ENCODE peak calls at places on chromosomes 2 and 18, in four cellular contexts. One of them, this sample, is unnamed.

GRCh38 chr18:79394438-79395307 is 1.1 kb upstream of the NFATC1 start:
- DNase-seq in LoVo: peak
- DNase-seq in skeletal muscle cell: no peak
- DNase-seq in NCI-H1436 treated with DMSO at 0.1 percent for 48 hours: no peak
- DNase-seq in this sample: no peak

GRCh38 chr2:5145801-5146200 is 546.4 kb upstream of the SOX11 start:
- DNase-seq in skeletal muscle cell: no peak
- DNase-seq in NCI-H1436 treated with DMSO at 0.1 percent for 48 hours: no peak
- DNase-seq in LoVo: no peak
- DNase-seq in this sample: no peak

GRCh38 chr2:42834161-42834560 is 41.8 kb upstream of the HAAO start:
- DNase-seq in NCI-H1436 treated with DMSO at 0.1 percent for 48 hours: no peak
- DNase-seq in LoVo: no peak
- DNase-seq in skeletal muscle cell: no peak
- DNase-seq in this sample: no peak

GRCh38 chr2:45930396-45930792 is 278.9 kb downstream of the PRKCE start:
- DNase-seq in LoVo: no peak
- DNase-seq in NCI-H1436 treated with DMSO at 0.1 percent for 48 hours: no peak
- DNase-seq in skeletal muscle cell: peak
- DNase-seq in this sample: no peak

GRCh38 chr2:207341816-207342215 is 176.1 kb upstream of the KLF7 start:
- DNase-seq in skeletal muscle cell: no peak
- DNase-seq in LoVo: no peak
- DNase-seq in NCI-H1436 treated with DMSO at 0.1 percent for 48 hours: no peak
- DNase-seq in this sample: no peak

GRCh38 chr2:216911008-216911407 is 51.1 kb upstream of the TNP1 start:
- DNase-seq in skeletal muscle cell: no peak
- DNase-seq in NCI-H1436 treated with DMSO at 0.1 percent for 48 hours: no peak
- DNase-seq in LoVo: no peak
- DNase-seq in this sample: no peak

GRCh38 chr2:5758346-5758745 is 66.2 kb downstream of the SOX11 start:
- DNase-seq in NCI-H1436 treated with DMSO at 0.1 percent for 48 hours: no peak
- DNase-seq in skeletal muscle cell: no peak
- DNase-seq in LoVo: no peak
- DNase-seq in this sample: no peak

GRCh38 chr2:240351826-240352426 is 83.5 kb upstream of the GPC1 start:
- DNase-seq in LoVo: no peak
- DNase-seq in skeletal muscle cell: no peak
- DNase-seq in NCI-H1436 treated with DMSO at 0.1 percent for 48 hours: no peak
- DNase-seq in this sample: no peak

GRCh38 chr2:18824317-18824716 is 234.9 kb upstream of the NT5C1B start:
- DNase-seq in NCI-H1436 treated with DMSO at 0.1 percent for 48 hours: no peak
- DNase-seq in skeletal muscle cell: no peak
- DNase-seq in LoVo: no peak
- DNase-seq in this sample: no peak

GRCh38 chr2:203706403-203706802 is at the start of gene CD28:
- DNase-seq in skeletal muscle cell: no peak
- DNase-seq in LoVo: no peak
- DNase-seq in NCI-H1436 treated with DMSO at 0.1 percent for 48 hours: no peak
- DNase-seq in this sample: no peak

This sample was measured in A549.